ENCODE peak calls at places on chromosomes 7 and 10, in five cellular contexts. D is T-cell, O is HS-5, A is heart left ventricle, Q is globus pallidus. W is an unnamed sample.

GRCh38 chr7:140661124-140661523 is 11.6 kb upstream of the ADCK2 start:
- DNase-seq in D (no peak), O (no peak), A (no peak), Q (peak; percentile 20), W (no peak)

GRCh38 chr10:137606-138005 is 2.4 kb downstream of the ZMYND11 start:
- DNase-seq in D (no peak), O (no peak), A (no peak), Q (no peak), W (no peak)

GRCh38 chr7:131077735-131078134 is 249.9 kb upstream of the MKLN1 start:
- DNase-seq in D (no peak), O (no peak), A (no peak), Q (no peak), W (no peak)

GRCh38 chr7:82593780-82594179 is 150.2 kb upstream of the CACNA2D1 start:
- DNase-seq in D (no peak), O (no peak), A (no peak), Q (no peak), W (no peak)

GRCh38 chr10:124290095-124290795 is 128.5 kb downstream of the OAT start:
- DNase-seq in D (no peak), O (no peak), A (peak; percentile 72), Q (no peak), W (peak; percentile 69)

GRCh38 chr10:87974130-87974529 is 110.7 kb downstream of the PTEN start:
- DNase-seq in D (no peak), O (no peak), A (no peak), Q (no peak), W (no peak)

GRCh38 chr10:68135362-68135761 is 26.1 kb downstream of the MYPN start:
- DNase-seq in D (no peak), O (peak; percentile 33), A (no peak), Q (no peak), W (no peak)

GRCh38 chr7:79272066-79272669 is 181.3 kb downstream of the MAGI2 start:
- DNase-seq in D (no peak), O (no peak), A (no peak), Q (no peak), W (peak; percentile 18)

GRCh38 chr7:52147240-52147639 is 830.6 kb upstream of the COBL start:
- DNase-seq in D (no peak), O (no peak), A (no peak), Q (no peak), W (no peak)

GRCh38 chr7:101162551-101163280 is 2.7 kb downstream of the VGF start:
- DNase-seq in D (no peak), O (no peak), A (no peak), Q (no peak), W (peak; percentile 55)

GRCh38 chr7:151822541-151823181 is 54.3 kb downstream of the PRKAG2 start:
- DNase-seq in D (no peak), O (no peak), A (no peak), Q (no peak), W (no peak)

GRCh38 chr7:143882020-143882610 is 19.9 kb downstream of the TCAF1 start:
- DNase-seq in D (no peak), O (no peak), A (peak; percentile 73), Q (peak; percentile 90), W (no peak)

GRCh38 chr7:151426486-151426905 is 13.4 kb downstream of the CRYGN start:
- DNase-seq in D (no peak), O (no peak), A (no peak), Q (no peak), W (no peak)

W was measured in GM13976.